ENCODE peak calls at places on chromosomes 13 and 19, in seven cellular contexts. One of them, this sample, is unnamed. For H3K4me1, the result is how much of the 10 kb centered on the place peaks cover.

GRCh38 chr19:58409010-58409790 is 751 bp downstream of the ZNF584 start:
- DNase-seq in H1: peak
- DNase-seq in trophoblast cell: no peak
- DNase-seq in neuronal stem cell: no peak
- DNase-seq in mesendoderm: no peak
- DNase-seq in IMR-90: peak
- DNase-seq in mesenchymal stem cell: peak
- DNase-seq in this sample: peak

GRCh38 chr19:41690801-41691065 is 2.7 kb upstream of the CEACAM7 start:
- DNase-seq in IMR-90: no peak
- DNase-seq in neuronal stem cell: no peak
- DNase-seq in trophoblast cell: no peak
- DNase-seq in mesenchymal stem cell: no peak
- DNase-seq in mesendoderm: no peak
- DNase-seq in H1: no peak
- DNase-seq in this sample: no peak

GRCh38 chr19:34475026-34475974 is 6.3 kb upstream of the WTIP start:
- DNase-seq in neuronal stem cell: no peak
- DNase-seq in trophoblast cell: peak
- DNase-seq in mesenchymal stem cell: peak
- DNase-seq in mesendoderm: no peak
- DNase-seq in IMR-90: peak
- DNase-seq in H1: no peak
- DNase-seq in this sample: no peak

GRCh38 chr13:43963726-43964125 is 84.0 kb downstream of the LACC1 start:
- DNase-seq in trophoblast cell: peak
- DNase-seq in IMR-90: no peak
- DNase-seq in H1: no peak
- DNase-seq in neuronal stem cell: no peak
- DNase-seq in mesendoderm: peak
- DNase-seq in mesenchymal stem cell: peak
- DNase-seq in this sample: peak

GRCh38 chr13:113728571-113729054 is 30.4 kb upstream of the TMEM255B start:
- DNase-seq in mesenchymal stem cell: no peak
- DNase-seq in mesendoderm: no peak
- DNase-seq in neuronal stem cell: no peak
- DNase-seq in IMR-90: no peak
- DNase-seq in H1: no peak
- DNase-seq in trophoblast cell: no peak
- DNase-seq in this sample: no peak

GRCh38 chr13:20608438-20609020 is 41.6 kb downstream of the IFT88 start:
- DNase-seq in IMR-90: no peak
- DNase-seq in H1: no peak
- DNase-seq in mesenchymal stem cell: no peak
- DNase-seq in trophoblast cell: no peak
- DNase-seq in neuronal stem cell: no peak
- DNase-seq in mesendoderm: no peak
- DNase-seq in this sample: no peak

GRCh38 chr13:108278466-108278865 is 8.9 kb downstream of the TNFSF13B start:
- DNase-seq in trophoblast cell: no peak
- DNase-seq in mesendoderm: no peak
- DNase-seq in mesenchymal stem cell: no peak
- DNase-seq in H1: no peak
- DNase-seq in IMR-90: no peak
- DNase-seq in neuronal stem cell: no peak
- DNase-seq in this sample: no peak

GRCh38 chr19:18090545-18091216 is 3.9 kb upstream of the IL12RB1 start:
- DNase-seq in mesendoderm: no peak
- DNase-seq in trophoblast cell: no peak
- DNase-seq in neuronal stem cell: no peak
- DNase-seq in mesenchymal stem cell: no peak
- DNase-seq in H1: no peak
- DNase-seq in IMR-90: peak
- DNase-seq in this sample: no peak

GRCh38 chr19:6099633-6100032 is 10.7 kb downstream of the RFX2 start:
- DNase-seq in mesenchymal stem cell: no peak
- DNase-seq in IMR-90: no peak
- DNase-seq in mesendoderm: no peak
- DNase-seq in H1: no peak
- DNase-seq in neuronal stem cell: no peak
- DNase-seq in trophoblast cell: no peak
- DNase-seq in this sample: no peak

GRCh38 chr19:14505488-14506239 is 9.7 kb upstream of the GIPC1 start:
- DNase-seq in neuronal stem cell: no peak
- DNase-seq in trophoblast cell: peak
- DNase-seq in mesendoderm: peak
- DNase-seq in H1: peak
- DNase-seq in IMR-90: peak
- DNase-seq in mesenchymal stem cell: peak
- DNase-seq in this sample: peak

GRCh38 chr19:1592023-1592754 is 476 bp downstream of the MBD3 start:
- DNase-seq in mesendoderm: peak
- DNase-seq in H1: peak
- DNase-seq in neuronal stem cell: peak
- DNase-seq in trophoblast cell: peak
- DNase-seq in mesenchymal stem cell: peak
- DNase-seq in IMR-90: peak
- DNase-seq in this sample: peak

GRCh38 chr19:1590641-1591397 is 1.8 kb downstream of the MBD3 start:
- DNase-seq in H1: no peak
- DNase-seq in IMR-90: no peak
- DNase-seq in mesenchymal stem cell: peak
- DNase-seq in neuronal stem cell: no peak
- DNase-seq in mesendoderm: peak
- DNase-seq in trophoblast cell: no peak
- DNase-seq in this sample: peak

GRCh38 chr19:1592755-1593628 is at the start of gene MBD3:
- DNase-seq in IMR-90: peak
- DNase-seq in mesenchymal stem cell: peak
- DNase-seq in neuronal stem cell: peak
- DNase-seq in H1: peak
- DNase-seq in mesendoderm: peak
- DNase-seq in trophoblast cell: peak
- DNase-seq in this sample: peak

GRCh38 chr19:1587872-1588271 is 4.8 kb downstream of the MBD3 start:
- DNase-seq in mesendoderm: no peak
- DNase-seq in H1: no peak
- DNase-seq in mesenchymal stem cell: no peak
- DNase-seq in IMR-90: no peak
- DNase-seq in neuronal stem cell: no peak
- DNase-seq in trophoblast cell: peak
- DNase-seq in this sample: no peak

GRCh38 chr19:1591421-1592022 is 1.1 kb downstream of the MBD3 start:
- DNase-seq in mesenchymal stem cell: peak
- DNase-seq in neuronal stem cell: no peak
- DNase-seq in IMR-90: no peak
- DNase-seq in trophoblast cell: no peak
- DNase-seq in H1: no peak
- DNase-seq in mesendoderm: peak
- DNase-seq in this sample: no peak
- H3K23ac ChIP-seq in mesenchymal stem cell: no peak
- H3K23ac ChIP-seq in neuronal stem cell: peak
- H3K23ac ChIP-seq in IMR-90: peak
- H3K23ac ChIP-seq in trophoblast cell: no peak
- H3K23ac ChIP-seq in H1: no peak
- H3K23ac ChIP-seq in mesendoderm: peak
- H3K23ac ChIP-seq in this sample: no peak

GRCh38 chr19:38707512-38708114 is 36.7 kb downstream of the CAPN12 start:
- DNase-seq in neuronal stem cell: no peak
- DNase-seq in trophoblast cell: no peak
- DNase-seq in mesenchymal stem cell: peak
- DNase-seq in H1: no peak
- DNase-seq in mesendoderm: no peak
- DNase-seq in IMR-90: peak
- DNase-seq in this sample: no peak

GRCh38 chr19:38706792-38707511 is 37.3 kb downstream of the CAPN12 start:
- DNase-seq in mesendoderm: peak
- DNase-seq in neuronal stem cell: no peak
- DNase-seq in H1: no peak
- DNase-seq in trophoblast cell: no peak
- DNase-seq in IMR-90: no peak
- DNase-seq in mesenchymal stem cell: peak
- DNase-seq in this sample: peak

GRCh38 chr19:38704488-38705026 is 39.7 kb downstream of the CAPN12 start:
- DNase-seq in neuronal stem cell: no peak
- DNase-seq in mesendoderm: peak
- DNase-seq in IMR-90: no peak
- DNase-seq in H1: no peak
- DNase-seq in mesenchymal stem cell: no peak
- DNase-seq in trophoblast cell: no peak
- DNase-seq in this sample: no peak

GRCh38 chr19:38703509-38703908 is 40.8 kb downstream of the CAPN12 start:
- DNase-seq in mesendoderm: no peak
- DNase-seq in neuronal stem cell: no peak
- DNase-seq in IMR-90: no peak
- DNase-seq in trophoblast cell: no peak
- DNase-seq in mesenchymal stem cell: no peak
- DNase-seq in H1: no peak
- DNase-seq in this sample: no peak

GRCh38 chr19:38705197-38706019 is 38.9 kb downstream of the CAPN12 start:
- DNase-seq in mesenchymal stem cell: no peak
- DNase-seq in mesendoderm: no peak
- DNase-seq in trophoblast cell: no peak
- DNase-seq in H1: no peak
- DNase-seq in IMR-90: no peak
- DNase-seq in neuronal stem cell: no peak
- DNase-seq in this sample: no peak
- H3K4me1 ChIP-seq in mesenchymal stem cell: half or more
- H3K4me1 ChIP-seq in mesendoderm: under half
- H3K4me1 ChIP-seq in trophoblast cell: under half
- H3K4me1 ChIP-seq in H1: under half
- H3K4me1 ChIP-seq in IMR-90: under half
- H3K4me1 ChIP-seq in neuronal stem cell: under half
- H3K4me1 ChIP-seq in this sample: under half

GRCh38 chr19:27894906-27895754 is 1317.8 kb downstream of the UQCRFS1 start:
- DNase-seq in H1: no peak
- DNase-seq in IMR-90: no peak
- DNase-seq in trophoblast cell: no peak
- DNase-seq in mesenchymal stem cell: no peak
- DNase-seq in neuronal stem cell: no peak
- DNase-seq in mesendoderm: no peak
- DNase-seq in this sample: no peak

GRCh38 chr19:27890206-27890605 is 1322.7 kb downstream of the UQCRFS1 start:
- DNase-seq in IMR-90: no peak
- DNase-seq in mesenchymal stem cell: no peak
- DNase-seq in trophoblast cell: no peak
- DNase-seq in neuronal stem cell: no peak
- DNase-seq in H1: no peak
- DNase-seq in mesendoderm: no peak
- DNase-seq in this sample: no peak

GRCh38 chr19:27891411-27891810 is 1321.5 kb downstream of the UQCRFS1 start:
- DNase-seq in IMR-90: no peak
- DNase-seq in H1: no peak
- DNase-seq in trophoblast cell: no peak
- DNase-seq in neuronal stem cell: no peak
- DNase-seq in mesenchymal stem cell: no peak
- DNase-seq in mesendoderm: no peak
- DNase-seq in this sample: no peak

GRCh38 chr19:27890696-27891095 is 1322.3 kb downstream of the UQCRFS1 start:
- DNase-seq in H1: no peak
- DNase-seq in neuronal stem cell: no peak
- DNase-seq in mesenchymal stem cell: no peak
- DNase-seq in mesendoderm: no peak
- DNase-seq in IMR-90: no peak
- DNase-seq in trophoblast cell: no peak
- DNase-seq in this sample: no peak

DNA sequence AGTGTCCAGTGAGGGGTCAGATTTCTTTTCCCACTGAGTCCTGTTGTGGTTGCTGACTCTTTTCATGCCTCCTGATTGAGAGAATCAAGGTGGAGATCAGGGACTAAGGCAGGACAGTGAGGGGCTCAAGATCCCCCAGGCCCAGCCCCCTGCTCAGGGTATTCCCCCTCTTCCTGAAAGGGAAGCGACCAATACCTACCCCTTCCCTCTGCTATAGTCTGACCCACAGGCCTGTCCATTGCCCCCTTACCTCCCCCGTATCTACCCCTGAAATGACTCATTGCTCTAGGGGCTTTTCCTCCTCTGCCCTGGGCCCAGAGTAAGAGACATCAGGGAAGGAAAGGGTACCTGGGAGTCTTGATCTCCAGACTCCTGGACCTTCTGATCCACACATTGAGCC is 1320.5 kb downstream of the UQCRFS1 start:
- DNase-seq in H1: no peak
- DNase-seq in neuronal stem cell: no peak
- DNase-seq in mesenchymal stem cell: no peak
- DNase-seq in trophoblast cell: no peak
- DNase-seq in mesendoderm: no peak
- DNase-seq in IMR-90: no peak
- DNase-seq in this sample: no peak
- H3K23ac ChIP-seq in H1: no peak
- H3K23ac ChIP-seq in neuronal stem cell: no peak
- H3K23ac ChIP-seq in mesenchymal stem cell: no peak
- H3K23ac ChIP-seq in trophoblast cell: no peak
- H3K23ac ChIP-seq in mesendoderm: no peak
- H3K23ac ChIP-seq in IMR-90: no peak
- H3K23ac ChIP-seq in this sample: no peak

DNA sequence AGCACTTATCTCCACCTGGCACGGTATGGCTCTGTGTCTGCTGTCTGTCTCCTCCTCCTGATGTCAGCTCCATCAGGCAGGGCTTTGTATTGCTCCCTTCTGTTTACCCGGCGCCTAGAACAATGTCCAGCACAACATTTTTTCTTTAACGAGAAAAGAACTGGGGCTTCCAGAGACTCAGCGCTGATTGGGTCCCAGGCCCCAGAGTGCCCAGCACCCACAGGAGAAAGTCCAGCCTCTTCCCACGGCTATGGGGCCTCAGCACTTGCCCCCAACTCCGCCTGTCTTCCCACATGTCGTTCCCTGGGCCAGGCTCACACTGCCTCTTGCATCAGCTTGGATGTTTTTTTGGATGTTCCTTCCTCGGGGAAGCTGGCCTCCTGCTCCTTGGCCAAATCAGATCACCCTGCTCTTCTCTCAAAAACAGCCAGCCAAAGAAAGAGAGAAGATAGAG is 6.9 kb downstream of the MYPOP start:
- DNase-seq in mesendoderm: no peak
- DNase-seq in mesenchymal stem cell: no peak
- DNase-seq in IMR-90: no peak
- DNase-seq in H1: no peak
- DNase-seq in trophoblast cell: no peak
- DNase-seq in neuronal stem cell: no peak
- DNase-seq in this sample: no peak
- H3K4me1 ChIP-seq in mesendoderm: under half
- H3K4me1 ChIP-seq in mesenchymal stem cell: under half
- H3K4me1 ChIP-seq in IMR-90: under half
- H3K4me1 ChIP-seq in H1: under half
- H3K4me1 ChIP-seq in trophoblast cell: under half
- H3K4me1 ChIP-seq in neuronal stem cell: under half
- H3K4me1 ChIP-seq in this sample: under half

DNA sequence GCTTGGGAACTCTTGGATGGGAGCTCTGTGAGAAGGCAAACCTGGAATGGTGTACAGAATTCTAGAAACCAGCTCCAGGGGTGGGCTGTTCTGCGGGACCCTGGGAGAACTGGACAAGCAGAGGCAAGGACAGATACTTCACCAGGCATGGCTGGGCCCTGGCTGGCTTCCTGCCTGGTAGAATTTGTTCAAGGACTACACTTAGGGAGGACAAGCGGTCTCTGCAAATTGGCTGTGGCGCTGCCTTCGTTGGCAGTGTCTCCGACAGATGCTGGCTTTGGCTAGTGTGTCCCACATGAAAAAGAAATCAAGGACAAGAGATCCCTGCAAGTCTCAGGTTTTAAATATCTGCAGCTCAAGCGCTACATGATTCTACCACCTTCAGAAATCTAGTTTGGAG is 12.4 kb downstream of the CEBPG start:
- DNase-seq in IMR-90: no peak
- DNase-seq in trophoblast cell: no peak
- DNase-seq in mesendoderm: no peak
- DNase-seq in neuronal stem cell: no peak
- DNase-seq in mesenchymal stem cell: no peak
- DNase-seq in H1: no peak
- DNase-seq in this sample: no peak
- H3K23ac ChIP-seq in IMR-90: no peak
- H3K23ac ChIP-seq in trophoblast cell: no peak
- H3K23ac ChIP-seq in mesendoderm: no peak
- H3K23ac ChIP-seq in neuronal stem cell: no peak
- H3K23ac ChIP-seq in mesenchymal stem cell: no peak
- H3K23ac ChIP-seq in H1: no peak
- H3K23ac ChIP-seq in this sample: no peak